ENCODE peak calls at places on chromosomes 5 and 9, in four cellular contexts. One of them, this sample, is unnamed. For H3K4me1, the result is how much of the 10 kb centered on the place peaks cover.

GRCh38 chr5:163281512-163281911 is 155.9 kb upstream of the CCNG1 start:
- DNase-seq in DND-41: no peak
- DNase-seq in GM23338: no peak
- DNase-seq in A549: no peak
- DNase-seq in this sample: no peak

GRCh38 chr5:84863020-84863419 is 478.3 kb upstream of the EDIL3 start:
- DNase-seq in DND-41: no peak
- DNase-seq in GM23338: no peak
- DNase-seq in A549: no peak
- DNase-seq in this sample: no peak

GRCh38 chr5:10153394-10153793 is 96.3 kb downstream of the ATPSCKMT start:
- DNase-seq in DND-41: no peak
- DNase-seq in GM23338: no peak
- DNase-seq in A549: no peak
- DNase-seq in this sample: no peak

GRCh38 chr5:162189719-162190118 is 122.1 kb downstream of the GABRG2 start:
- DNase-seq in DND-41: no peak
- DNase-seq in GM23338: no peak
- DNase-seq in A549: no peak
- DNase-seq in this sample: no peak

GRCh38 chr5:37571974-37572373 is 192.9 kb downstream of the WDR70 start:
- DNase-seq in DND-41: no peak
- DNase-seq in GM23338: no peak
- DNase-seq in A549: no peak
- DNase-seq in this sample: no peak

GRCh38 chr5:128546658-128547281 is 8.7 kb upstream of the FBN2 start:
- DNase-seq in DND-41: no peak
- DNase-seq in GM23338: peak
- DNase-seq in A549: no peak
- DNase-seq in this sample: no peak

GRCh38 chr5:98637607-98638006 is 135.9 kb upstream of the RGMB start:
- DNase-seq in DND-41: no peak
- DNase-seq in GM23338: no peak
- DNase-seq in A549: no peak
- DNase-seq in this sample: no peak

GRCh38 chr9:131281119-131281965 is 5.0 kb upstream of the FAM78A start:
- DNase-seq in DND-41: no peak
- DNase-seq in GM23338: peak
- DNase-seq in A549: no peak
- DNase-seq in this sample: no peak

GRCh38 chr9:126500600-126501382 is 112.9 kb upstream of the LMX1B start:
- DNase-seq in DND-41: peak
- DNase-seq in GM23338: peak
- DNase-seq in A549: peak
- DNase-seq in this sample: peak

GRCh38 chr5:42581845-42582244 is 158.6 kb downstream of the GHR start:
- DNase-seq in DND-41: no peak
- DNase-seq in GM23338: no peak
- DNase-seq in A549: no peak
- DNase-seq in this sample: no peak

GRCh38 chr5:173969167-173970049 is 19.6 kb upstream of the C5orf47 start:
- DNase-seq in DND-41: no peak
- DNase-seq in GM23338: no peak
- DNase-seq in A549: peak
- DNase-seq in this sample: no peak

GRCh38 chr9:125659954-125660353 is 47.1 kb downstream of the MAPKAP1 start:
- DNase-seq in DND-41: no peak
- DNase-seq in GM23338: no peak
- DNase-seq in A549: no peak
- DNase-seq in this sample: no peak

GRCh38 chr5:135238622-135239460 is 160.2 kb downstream of the MACROH2A1 start:
- DNase-seq in DND-41: no peak
- DNase-seq in GM23338: no peak
- DNase-seq in A549: no peak
- DNase-seq in this sample: no peak

GRCh38 chr5:173290477-173291131 is 37.6 kb downstream of the STC2 start:
- DNase-seq in DND-41: no peak
- DNase-seq in GM23338: no peak
- DNase-seq in A549: no peak
- DNase-seq in this sample: no peak

GRCh38 chr5:174421408-174421805 is 303.0 kb upstream of the MSX2 start:
- DNase-seq in DND-41: no peak
- DNase-seq in GM23338: no peak
- DNase-seq in A549: no peak
- DNase-seq in this sample: no peak

GRCh38 chr5:55021465-55021864 is 2.6 kb upstream of the GZMK start:
- DNase-seq in DND-41: no peak
- DNase-seq in GM23338: no peak
- DNase-seq in A549: no peak
- DNase-seq in this sample: no peak

GRCh38 chr5:68770566-68770965 is 323.2 kb upstream of the SLC30A5 start:
- DNase-seq in DND-41: no peak
- DNase-seq in GM23338: no peak
- DNase-seq in A549: no peak
- DNase-seq in this sample: no peak

GRCh38 chr9:4796530-4796929 is 3.8 kb downstream of the RCL1 start:
- DNase-seq in DND-41: no peak
- DNase-seq in GM23338: no peak
- DNase-seq in A549: no peak
- DNase-seq in this sample: no peak

GRCh38 chr9:117034862-117035261 is 347.8 kb downstream of the TRIM32 start:
- DNase-seq in DND-41: peak
- DNase-seq in GM23338: peak
- DNase-seq in A549: no peak
- DNase-seq in this sample: no peak

GRCh38 chr5:68631884-68632283 is 416.3 kb downstream of the PIK3R1 start:
- DNase-seq in DND-41: no peak
- DNase-seq in GM23338: no peak
- DNase-seq in A549: no peak
- DNase-seq in this sample: no peak

GRCh38 chr9:136556166-136556565 is 10.3 kb upstream of the NOTCH1 start:
- DNase-seq in DND-41: no peak
- DNase-seq in GM23338: no peak
- DNase-seq in A549: no peak
- DNase-seq in this sample: no peak

GRCh38 chr5:88952996-88953643 is 70.1 kb upstream of the MEF2C start:
- DNase-seq in DND-41: no peak
- DNase-seq in GM23338: no peak
- DNase-seq in A549: no peak
- DNase-seq in this sample: no peak

GRCh38 chr9:89878687-89879086 is 273.9 kb downstream of the GADD45G start:
- DNase-seq in DND-41: no peak
- DNase-seq in GM23338: no peak
- DNase-seq in A549: no peak
- DNase-seq in this sample: no peak

GRCh38 chr5:38831909-38832308 is 13.9 kb upstream of the OSMR start:
- DNase-seq in DND-41: peak
- DNase-seq in GM23338: peak
- DNase-seq in A549: no peak
- DNase-seq in this sample: no peak
- TF ChIP-seq CTCF in DND-41: peak
- TF ChIP-seq CTCF in GM23338: peak
- TF ChIP-seq CTCF in A549: peak
- TF ChIP-seq CTCF in this sample: no peak

GRCh38 chr5:142797420-142797819 is 27.2 kb downstream of the ARHGAP26 start:
- DNase-seq in DND-41: peak
- DNase-seq in GM23338: peak
- DNase-seq in A549: no peak
- DNase-seq in this sample: no peak

GRCh38 chr5:142800776-142801494 is 30.8 kb downstream of the ARHGAP26 start:
- DNase-seq in DND-41: peak
- DNase-seq in GM23338: no peak
- DNase-seq in A549: no peak
- DNase-seq in this sample: peak

GRCh38 chr5:142795246-142795645 is 25.1 kb downstream of the ARHGAP26 start:
- DNase-seq in DND-41: no peak
- DNase-seq in GM23338: no peak
- DNase-seq in A549: no peak
- DNase-seq in this sample: no peak

GRCh38 chr5:142796492-142797109 is 26.4 kb downstream of the ARHGAP26 start:
- DNase-seq in DND-41: no peak
- DNase-seq in GM23338: no peak
- DNase-seq in A549: no peak
- DNase-seq in this sample: no peak

GRCh38 chr5:142798099-142798768 is 28.1 kb downstream of the ARHGAP26 start:
- DNase-seq in DND-41: peak
- DNase-seq in GM23338: no peak
- DNase-seq in A549: no peak
- DNase-seq in this sample: no peak
- H3K4me1 ChIP-seq in DND-41: half or more
- H3K4me1 ChIP-seq in GM23338: under half
- H3K4me1 ChIP-seq in A549: half or more
- H3K4me1 ChIP-seq in this sample: half or more

GRCh38 chr5:76337949-76338589 is 65.0 kb upstream of the IQGAP2 start:
- DNase-seq in DND-41: peak
- DNase-seq in GM23338: peak
- DNase-seq in A549: peak
- DNase-seq in this sample: peak
- H3K4me3 ChIP-seq in DND-41: no peak
- H3K4me3 ChIP-seq in GM23338: no peak
- H3K4me3 ChIP-seq in A549: no peak
- H3K4me3 ChIP-seq in this sample: no peak

DNA sequence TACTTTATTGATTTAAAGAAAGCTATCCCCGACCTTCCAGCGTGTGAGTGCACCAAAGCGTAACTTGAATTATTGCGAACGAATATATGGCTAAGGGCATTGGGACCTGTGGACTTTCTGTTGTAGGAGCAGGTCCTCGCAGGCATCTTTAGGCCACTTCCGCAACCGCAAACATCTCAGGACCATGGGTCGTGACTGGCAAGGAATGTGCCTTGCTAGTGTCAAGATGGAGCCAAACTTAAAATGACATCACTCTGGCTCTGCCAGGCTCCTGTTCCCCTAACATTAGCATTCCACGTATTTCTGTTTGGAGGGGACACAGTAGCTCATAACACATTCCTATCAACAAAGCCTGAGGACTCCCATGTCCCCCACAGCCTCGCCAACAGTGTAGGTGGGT is 44.1 kb upstream of the OLFM1 start:
- DNase-seq in DND-41: no peak
- DNase-seq in GM23338: no peak
- DNase-seq in A549: no peak
- DNase-seq in this sample: no peak
- TF ChIP-seq CTCF in DND-41: no peak
- TF ChIP-seq CTCF in GM23338: no peak
- TF ChIP-seq CTCF in A549: no peak
- TF ChIP-seq CTCF in this sample: no peak

DNA sequence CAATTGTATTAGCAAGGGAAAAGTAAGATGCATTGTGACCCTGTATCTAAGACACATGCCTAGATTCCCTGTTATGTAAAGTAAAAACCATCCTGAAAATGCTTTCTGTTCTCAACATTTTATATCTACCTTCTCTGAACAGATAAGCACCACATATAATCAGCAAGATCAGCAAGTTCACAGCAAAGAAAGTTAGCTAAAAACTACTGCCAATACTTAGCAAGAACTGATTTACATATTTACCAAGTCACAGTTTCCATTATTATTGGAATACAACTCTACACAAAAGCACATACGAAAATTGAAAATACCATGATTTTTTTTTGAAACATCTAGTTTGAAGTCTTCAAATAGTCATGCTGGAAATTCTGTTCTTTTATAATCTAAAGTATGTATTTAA is 1118.1 kb downstream of the TAF11L14 start:
- DNase-seq in DND-41: no peak
- DNase-seq in GM23338: no peak
- DNase-seq in A549: no peak
- DNase-seq in this sample: no peak
- H3K4me1 ChIP-seq in DND-41: under half
- H3K4me1 ChIP-seq in GM23338: under half
- H3K4me1 ChIP-seq in A549: under half
- H3K4me1 ChIP-seq in this sample: under half

DNA sequence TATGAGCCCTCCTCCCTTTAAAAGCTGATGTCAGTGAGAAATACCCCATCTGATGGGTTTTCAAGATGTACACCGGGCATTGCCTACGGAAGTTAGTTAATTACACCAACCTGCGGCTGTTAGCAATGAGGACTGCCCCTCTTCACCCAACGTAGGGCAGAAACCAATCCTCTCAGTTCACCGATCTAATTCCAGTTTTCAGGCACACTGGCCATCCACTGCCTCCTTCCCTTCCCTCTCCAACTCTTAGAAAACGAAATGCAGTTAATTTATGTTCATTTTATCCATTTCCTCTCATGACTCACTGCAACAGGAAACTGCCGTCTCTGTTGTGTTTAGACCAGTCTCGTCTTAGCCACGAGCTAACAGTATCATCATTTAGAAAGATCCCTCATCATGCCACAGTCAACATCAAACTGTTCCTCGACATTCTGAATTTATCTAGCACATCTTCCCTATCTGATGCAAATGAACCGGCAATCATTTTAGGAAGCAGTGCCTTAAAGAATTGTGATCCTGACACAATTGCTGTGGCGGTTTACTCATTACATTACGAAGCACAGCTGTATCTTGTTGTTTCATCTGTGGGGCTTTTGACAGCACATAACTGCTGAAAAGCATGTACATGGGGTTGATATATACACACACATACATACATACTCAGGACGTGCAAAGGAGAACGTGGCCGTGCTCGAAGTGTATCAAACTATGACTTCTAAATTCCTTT is 168.6 kb downstream of the EFNA5 start:
- DNase-seq in DND-41: peak
- DNase-seq in GM23338: no peak
- DNase-seq in A549: no peak
- DNase-seq in this sample: no peak
- H3K4me3 ChIP-seq in DND-41: no peak
- H3K4me3 ChIP-seq in GM23338: no peak
- H3K4me3 ChIP-seq in A549: no peak
- H3K4me3 ChIP-seq in this sample: no peak

GRCh38 chr5:175872287-175873089 is 1.1 kb downstream of the CPLX2 start:
- DNase-seq in DND-41: no peak
- DNase-seq in GM23338: peak
- DNase-seq in A549: peak
- DNase-seq in this sample: no peak

GRCh38 chr5:175876107-175876506 is 4.7 kb downstream of the CPLX2 start:
- DNase-seq in DND-41: no peak
- DNase-seq in GM23338: no peak
- DNase-seq in A549: no peak
- DNase-seq in this sample: no peak

GRCh38 chr5:175874462-175875139 is 3.2 kb downstream of the CPLX2 start:
- DNase-seq in DND-41: no peak
- DNase-seq in GM23338: peak
- DNase-seq in A549: no peak
- DNase-seq in this sample: no peak

GRCh38 chr5:175870820-175871447 is 444 bp upstream of the CPLX2 start:
- DNase-seq in DND-41: no peak
- DNase-seq in GM23338: peak
- DNase-seq in A549: peak
- DNase-seq in this sample: no peak

DNA sequence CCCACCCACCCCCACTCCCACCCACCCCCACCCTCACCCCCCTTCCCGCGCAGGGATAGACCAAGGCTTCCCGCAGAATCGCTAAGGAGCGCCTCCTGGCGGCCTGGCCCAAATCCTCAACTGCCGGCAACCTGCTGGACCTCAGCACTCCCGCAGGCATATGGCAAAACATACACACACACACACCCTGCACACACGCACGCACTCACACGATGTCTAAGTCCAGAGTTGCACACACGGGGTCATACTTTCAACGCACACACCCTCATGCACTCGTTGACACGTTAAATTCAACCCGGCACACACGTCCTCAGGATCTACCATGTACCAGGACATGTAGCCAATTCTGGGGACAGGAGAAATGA is 1.7 kb downstream of the CPLX2 start:
- DNase-seq in DND-41: no peak
- DNase-seq in GM23338: peak
- DNase-seq in A549: peak
- DNase-seq in this sample: no peak
- TF ChIP-seq CTCF in DND-41: no peak
- TF ChIP-seq CTCF in GM23338: peak
- TF ChIP-seq CTCF in A549: peak
- TF ChIP-seq CTCF in this sample: no peak

This sample was measured in CD8-positive, alpha-beta T cell.